ENCODE peak calls at places on chromosomes 5 and 9, in four cellular contexts. J is breast epithelium, N is body of pancreas, E is IMR-90. B is an unnamed sample.

GRCh38 chr9:3857673-3858072 is 331.9 kb upstream of the RFX3 start:
- DNase-seq in J (no peak), N (no peak), E (peak; percentile 77), B (no peak)

GRCh38 chr5:157284458-157285212 is 18.7 kb downstream of the CYFIP2 start:
- DNase-seq in J (no peak), N (no peak), E (no peak), B (no peak)

GRCh38 chr9:36803951-36804350 is 230.1 kb downstream of the PAX5 start:
- DNase-seq in J (no peak), N (no peak), E (no peak), B (no peak)

GRCh38 chr5:116778015-116778414 is 203.4 kb upstream of the SEMA6A start:
- DNase-seq in J (no peak), N (no peak), E (no peak), B (no peak)

GRCh38 chr5:8905021-8905420 is 640.9 kb downstream of the SEMA5A start:
- DNase-seq in J (no peak), N (no peak), E (peak; percentile 45), B (no peak)

GRCh38 chr5:151719228-151719861 is 32.6 kb upstream of the SPARC start:
- DNase-seq in J (no peak), N (no peak), E (peak; percentile 50), B (no peak)

GRCh38 chr9:32672478-32672877 is 37.0 kb upstream of the TAF1L start:
- DNase-seq in J (no peak), N (no peak), E (peak; percentile 79), B (no peak)

GRCh38 chr9:1337169-1337568 is 287.0 kb downstream of the DMRT2 start:
- DNase-seq in J (no peak), N (no peak), E (no peak), B (no peak)

GRCh38 chr9:25724424-25724823 is 46.2 kb upstream of the TUSC1 start:
- DNase-seq in J (no peak), N (no peak), E (peak; percentile 75), B (no peak)

GRCh38 chr5:166768536-166768935 is 1522.9 kb upstream of the WWC1 start:
- DNase-seq in J (no peak), N (no peak), E (no peak), B (no peak)

GRCh38 chr9:114989600-114990410 is 59.4 kb upstream of the TNFSF8 start:
- DNase-seq in J (no peak), N (no peak), E (no peak), B (no peak)

GRCh38 chr5:126909856-126910255 is 120.5 kb downstream of the MARCHF3 start:
- DNase-seq in J (no peak), N (no peak), E (no peak), B (no peak)

GRCh38 chr5:154478752-154479159 is 729 bp upstream of the HAND1 start:
- DNase-seq in J (no peak), N (no peak), E (no peak), B (no peak)

DNA sequence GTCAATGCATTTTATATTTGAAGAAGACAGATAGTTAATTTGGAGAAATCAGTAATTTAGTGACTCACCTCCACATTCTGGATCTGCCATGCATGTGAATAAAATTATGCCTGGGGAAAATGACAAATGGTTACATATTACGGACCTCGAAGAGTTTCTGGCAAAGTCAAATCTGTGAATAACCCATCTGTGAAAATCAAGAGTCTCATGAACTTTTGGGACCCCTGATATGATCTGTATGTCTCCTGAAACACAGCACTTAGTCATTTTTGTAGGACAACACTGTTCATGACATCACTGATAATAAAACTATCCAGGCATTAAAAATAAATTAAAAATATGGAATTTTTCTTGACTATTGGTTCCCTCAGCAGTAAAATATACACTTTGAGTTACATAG is 584.5 kb downstream of the TLE4 start:
- DNase-seq in J (no peak), N (no peak), E (no peak), B (no peak)
- H3K4me3 ChIP-seq in J (no peak overlapping the region), N (no peak overlapping the region), E (no peak overlapping the region), B (no peak overlapping the region)

GRCh38 chr5:132559661-132560060 is 2.9 kb downstream of the RAD50 start:
- DNase-seq in J (no peak), N (no peak), E (no peak), B (no peak)

GRCh38 chr5:132561601-132562000 is 4.8 kb downstream of the RAD50 start:
- DNase-seq in J (no peak), N (no peak), E (peak; percentile 12), B (no peak)

GRCh38 chr5:132557425-132557805 is 638 bp downstream of the RAD50 start:
- DNase-seq in J (no peak), N (peak; percentile 37), E (peak; percentile 29), B (peak; percentile 66)

DNA sequence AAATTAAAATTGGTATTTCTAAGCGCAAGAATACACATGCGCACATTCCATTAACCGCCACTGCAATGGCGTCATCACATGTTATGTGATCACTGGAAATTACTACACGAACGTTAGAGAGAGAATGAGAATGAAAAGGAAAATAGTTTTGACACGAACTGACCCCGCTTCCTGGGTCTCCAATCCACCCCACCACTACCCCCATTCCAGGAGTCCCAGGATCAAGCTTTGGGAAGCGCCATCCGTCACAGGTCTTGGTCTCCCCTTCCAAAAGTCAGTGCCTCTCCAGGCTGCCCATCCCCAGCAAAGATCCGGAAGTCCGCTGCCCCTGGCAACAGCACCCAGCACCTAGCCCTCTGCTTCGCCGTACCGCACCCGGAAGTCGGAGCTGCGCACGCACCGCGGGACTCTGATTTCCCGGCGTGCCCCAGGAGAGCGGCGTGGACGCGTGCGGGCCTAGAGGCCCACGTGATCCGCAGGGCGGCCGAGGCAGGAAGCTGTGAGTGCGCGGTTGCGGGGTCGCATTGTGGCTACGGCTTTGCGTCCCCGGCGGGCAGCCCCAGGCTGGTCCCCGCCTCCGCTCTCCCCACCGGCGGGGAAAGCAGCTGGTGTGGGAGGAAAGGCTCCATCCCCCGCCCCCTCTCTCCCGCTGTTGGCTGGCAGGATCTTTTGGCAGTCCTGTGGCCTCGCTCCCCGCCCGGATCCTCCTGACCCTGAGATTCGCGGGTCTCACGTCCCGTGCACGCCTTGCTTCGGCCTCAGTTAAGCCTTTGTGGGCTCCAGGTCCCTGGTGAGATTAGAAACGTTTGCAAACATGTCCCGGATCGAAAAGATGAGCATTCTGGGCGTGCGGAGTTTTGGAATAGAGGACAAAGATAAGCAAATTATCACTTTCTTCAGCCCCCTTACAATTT is at the start of gene RAD50:
- DNase-seq in J (peak; percentile 90), N (peak; percentile 95), E (peak; percentile 84), B (peak; percentile 95)
- TF ChIP-seq POLR2A in J (peak; percentile 88), N (peak; percentile 71), E (peak; percentile 72), B (peak; percentile 82)

GRCh38 chr9:93952119-93952783 is 2.9 kb downstream of the BARX1 start:
- DNase-seq in J (no peak), N (no peak), E (no peak), B (no peak)

GRCh38 chr9:93951655-93952118 is 3.5 kb downstream of the BARX1 start:
- DNase-seq in J (no peak), N (no peak), E (no peak), B (no peak)

GRCh38 chr9:93953492-93954435 is 1.4 kb downstream of the BARX1 start:
- DNase-seq in J (no peak), N (no peak), E (no peak), B (no peak)

GRCh38 chr9:93954436-93955355 is at the start of gene BARX1:
- DNase-seq in J (no peak), N (no peak), E (no peak), B (no peak)

DNA sequence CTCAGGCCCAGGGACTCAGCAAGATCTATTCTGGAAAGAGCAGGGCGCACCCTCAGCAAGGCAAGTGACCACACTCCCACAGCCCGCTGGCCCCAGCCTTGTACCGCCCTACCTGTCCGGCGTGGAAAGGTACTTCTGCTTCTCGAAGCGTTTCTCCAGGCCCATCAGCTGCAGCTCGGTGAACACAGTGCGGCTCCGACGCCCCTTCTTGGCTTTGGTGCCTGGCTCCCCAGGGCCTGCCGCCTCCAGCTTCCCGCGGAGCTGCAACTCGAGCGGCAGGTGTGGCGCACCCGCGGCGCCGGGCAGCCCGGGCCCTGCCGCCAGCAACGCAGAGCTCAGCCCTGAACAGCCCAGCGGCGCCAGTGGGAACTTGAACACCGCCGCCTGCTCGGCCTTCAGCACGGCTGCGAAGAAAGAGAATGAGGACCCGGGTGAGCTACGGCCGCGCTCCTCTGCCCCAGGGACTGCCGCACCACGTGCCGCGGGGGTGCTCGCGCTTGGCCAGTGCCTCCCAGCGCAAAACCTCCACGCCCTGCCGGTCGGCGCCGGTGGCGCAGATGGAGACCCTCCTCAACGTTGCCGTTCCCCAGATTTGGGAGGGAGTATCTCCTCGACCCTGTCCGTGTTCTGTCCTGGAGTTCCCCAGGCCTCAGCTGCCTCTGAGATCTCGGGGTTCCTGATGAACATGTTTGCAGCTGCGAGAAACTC is 2.2 kb downstream of the BARX1 start:
- DNase-seq in J (no peak), N (no peak), E (no peak), B (no peak)
- H3K4me3 ChIP-seq in J (peak overlapping the region; percentile 48), N (no peak overlapping the region), E (no peak overlapping the region), B (no peak overlapping the region)

GRCh38 chr5:135039526-135040296 is 5.7 kb upstream of the PITX1 start:
- DNase-seq in J (no peak), N (no peak), E (no peak), B (no peak)
- TF ChIP-seq POLR2A in J (no peak), N (no peak), E (no peak), B (no peak)

DNA sequence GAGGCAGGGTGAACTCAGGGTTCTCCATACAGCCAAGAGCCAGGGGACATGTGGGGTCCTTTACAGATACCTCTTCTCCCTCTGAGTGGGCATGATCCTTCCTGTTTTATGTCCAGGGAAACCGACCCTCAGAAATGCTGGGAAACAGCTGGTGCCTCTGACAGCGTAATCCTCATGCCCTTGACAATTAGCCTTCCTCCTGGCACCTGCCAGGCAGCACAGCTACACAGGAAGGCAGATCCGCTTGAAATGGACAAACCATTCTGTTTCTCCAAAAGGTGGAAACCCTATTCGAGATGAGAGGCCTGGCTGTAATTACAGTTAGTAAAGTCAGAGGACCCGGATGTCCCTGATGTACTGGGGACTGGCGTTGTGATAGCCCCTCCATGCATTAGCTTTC is 7.2 kb downstream of the ERGIC1 start:
- DNase-seq in J (no peak), N (no peak), E (no peak), B (no peak)
- H3K4me3 ChIP-seq in J (no peak overlapping the region), N (no peak overlapping the region), E (no peak overlapping the region), B (no peak overlapping the region)

DNA sequence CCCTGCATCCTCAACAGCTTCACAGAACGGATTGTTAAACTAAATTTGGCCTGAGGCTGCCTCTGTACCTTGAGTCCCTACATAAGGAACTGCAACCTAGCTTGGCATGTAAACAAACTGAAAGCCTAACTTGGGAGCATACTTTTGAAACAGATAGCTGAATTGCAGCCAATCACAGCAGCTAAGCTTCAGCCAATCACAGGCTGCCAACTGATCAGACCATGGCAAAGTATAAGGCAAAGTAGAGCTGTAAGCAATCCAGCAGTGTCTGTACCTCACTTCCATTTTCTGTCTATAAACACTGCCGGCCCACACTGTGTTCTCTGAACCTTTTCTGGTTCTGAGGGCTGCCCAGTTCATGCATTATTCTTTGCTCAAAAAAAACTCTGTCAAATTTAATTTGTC is 8.9 kb upstream of the ZNF483 start:
- DNase-seq in J (no peak), N (no peak), E (peak; percentile 18), B (no peak)
- TF ChIP-seq POLR2A in J (no peak), N (no peak), E (no peak), B (no peak)

GRCh38 chr5:171314728-171315385 is 5.8 kb downstream of the TLX3 start:
- DNase-seq in J (no peak), N (no peak), E (no peak), B (no peak)

GRCh38 chr5:171316258-171317121 is 7.4 kb downstream of the TLX3 start:
- DNase-seq in J (no peak), N (peak; percentile 31), E (peak; percentile 20), B (no peak)

GRCh38 chr5:171315386-171315891 is 6.4 kb downstream of the TLX3 start:
- DNase-seq in J (no peak), N (no peak), E (no peak), B (no peak)

GRCh38 chr5:171317225-171317624 is 8.2 kb downstream of the TLX3 start:
- DNase-seq in J (no peak), N (peak; percentile 41), E (no peak), B (no peak)

GRCh38 chr5:171315925-171316257 is 6.8 kb downstream of the TLX3 start:
- DNase-seq in J (no peak), N (no peak), E (no peak), B (no peak)
- H3K4me3 ChIP-seq in J (no peak overlapping the region), N (no peak overlapping the region), E (no peak overlapping the region), B (no peak overlapping the region)

B was measured in right lobe of liver.